ENCODE peak calls at places on chromosome 7, in four cellular contexts. D, C, J and I are unnamed samples.

GRCh38 chr7:19442016-19442785 is 266.6 kb downstream of the POLR1F start:
- DNase-seq in D (peak; percentile 34), C (peak; percentile 50), J (no peak), I (peak; percentile 67)

GRCh38 chr7:84529480-84530205 is 335.1 kb upstream of the SEMA3A start:
- DNase-seq in D (peak; percentile 86), C (peak; percentile 47), J (no peak), I (no peak)

GRCh38 chr7:68050627-68051026 is 1054.0 kb downstream of the TYW1 start:
- DNase-seq in D (no peak), C (no peak), J (no peak), I (no peak)

GRCh38 chr7:152462995-152463713 is 27.4 kb upstream of the KMT2C start:
- DNase-seq in D (peak; percentile 61), C (no peak), J (no peak), I (peak; percentile 85)

GRCh38 chr7:80312139-80312661 is 177.6 kb downstream of the GNAI1 start:
- DNase-seq in D (peak; percentile 78), C (no peak), J (peak; percentile 23), I (no peak)

GRCh38 chr7:83413831-83414230 is 235.1 kb downstream of the SEMA3E start:
- DNase-seq in D (peak; percentile 8), C (no peak), J (no peak), I (no peak)

GRCh38 chr7:47651355-47652317 is 69.7 kb upstream of the TNS3 start:
- DNase-seq in D (peak; percentile 99), C (no peak), J (no peak), I (no peak)

GRCh38 chr7:82428186-82428961 is 15.2 kb downstream of the CACNA2D1 start:
- DNase-seq in D (peak; percentile 91), C (no peak), J (no peak), I (no peak)

GRCh38 chr7:130420943-130421578 is 19.8 kb downstream of the CEP41 start:
- DNase-seq in D (peak; percentile 23), C (no peak), J (no peak), I (no peak)

DNA sequence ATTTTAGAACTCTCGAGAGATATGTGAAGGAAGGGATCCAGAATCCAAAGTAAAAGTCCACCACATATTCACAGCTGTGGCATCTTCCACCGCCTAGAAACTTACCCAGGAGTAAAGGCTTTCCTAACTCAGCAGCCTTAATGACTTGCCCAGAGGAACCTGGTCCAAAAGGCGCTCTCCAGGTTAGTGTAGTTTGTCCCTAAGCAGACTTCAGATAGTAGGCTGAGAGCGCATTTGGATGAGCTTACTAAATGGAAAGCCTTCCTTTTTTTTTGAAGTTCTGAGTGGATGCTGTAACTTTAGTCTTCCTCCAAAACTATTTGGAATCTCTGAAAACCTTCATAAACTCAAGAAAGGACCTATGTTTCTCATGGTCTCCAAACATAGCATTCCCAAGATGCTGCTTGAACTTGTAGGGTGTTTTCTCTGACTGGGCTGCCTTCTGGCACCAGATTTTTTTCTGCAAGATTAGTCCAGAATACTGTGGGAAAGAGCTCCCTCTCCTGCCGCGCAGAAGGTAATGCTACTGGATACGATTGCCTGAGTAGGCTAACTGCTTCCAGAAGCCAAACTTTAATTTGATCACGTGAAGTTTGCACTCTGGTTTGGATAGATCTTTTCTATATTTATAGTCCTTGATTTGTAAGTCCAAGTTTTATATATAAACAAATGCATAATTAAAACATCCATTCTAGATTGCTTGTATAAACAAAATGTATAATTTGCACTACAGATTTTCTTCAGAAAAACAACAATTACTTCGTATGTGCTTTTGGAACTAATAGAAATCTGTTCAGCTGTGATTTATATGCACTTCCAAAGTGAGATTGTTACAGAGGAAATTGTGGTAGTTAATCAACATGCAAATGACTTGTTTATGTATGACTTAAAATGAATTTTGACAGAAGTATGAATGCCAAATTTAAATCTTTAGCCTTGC is 19.6 kb upstream of the GPR37 start:
- DNase-seq in D (peak; percentile 26), C (peak; percentile 47), J (peak; percentile 32), I (peak; percentile 69)
- TF ChIP-seq CTCF in D (peak; percentile 93), C (peak; percentile 79), J (peak; percentile 62), I (peak; percentile 91)

GRCh38 chr7:45610660-45611299 is 36.6 kb downstream of the ADCY1 start:
- DNase-seq in D (no peak), C (no peak), J (no peak), I (no peak)

GRCh38 chr7:45609180-45609579 is 35.0 kb downstream of the ADCY1 start:
- DNase-seq in D (no peak), C (no peak), J (no peak), I (no peak)

GRCh38 chr7:45606050-45606449 is 31.9 kb downstream of the ADCY1 start:
- DNase-seq in D (no peak), C (no peak), J (no peak), I (no peak)

GRCh38 chr7:45610019-45610418 is 35.9 kb downstream of the ADCY1 start:
- DNase-seq in D (no peak), C (no peak), J (no peak), I (no peak)
- H3K9ac ChIP-seq in D (no peak overlapping the region), C (no peak overlapping the region), J (no peak overlapping the region), I (no peak overlapping the region)

DNA sequence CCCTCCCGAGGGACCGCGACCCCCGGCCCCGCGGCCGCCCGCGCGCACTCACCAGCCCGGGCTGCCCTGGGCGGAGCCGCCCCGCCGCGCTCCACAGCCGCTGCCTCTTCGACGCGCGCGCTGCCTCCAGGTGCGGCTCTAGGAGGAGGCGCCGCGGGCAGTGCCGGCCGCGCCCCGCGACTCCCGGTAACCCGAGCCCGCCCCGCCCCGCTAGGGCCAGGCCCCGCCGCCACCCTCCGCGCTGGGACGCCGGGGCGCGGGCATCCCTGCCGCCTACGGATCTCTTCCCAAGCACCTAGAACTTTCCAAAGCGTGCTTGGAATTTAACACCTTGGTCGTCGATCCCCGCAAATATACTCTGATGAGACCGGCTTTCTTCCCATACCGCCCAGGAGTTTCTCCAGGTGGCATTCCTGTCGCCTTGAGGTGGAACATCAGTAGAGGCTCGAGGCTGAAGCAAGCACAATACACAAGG is at the start of gene SLC26A5:
- DNase-seq in D (no peak), C (no peak), J (peak; percentile 66), I (peak; percentile 83)
- TF ChIP-seq CTCF in D (no peak), C (no peak), J (no peak), I (no peak)

DNA sequence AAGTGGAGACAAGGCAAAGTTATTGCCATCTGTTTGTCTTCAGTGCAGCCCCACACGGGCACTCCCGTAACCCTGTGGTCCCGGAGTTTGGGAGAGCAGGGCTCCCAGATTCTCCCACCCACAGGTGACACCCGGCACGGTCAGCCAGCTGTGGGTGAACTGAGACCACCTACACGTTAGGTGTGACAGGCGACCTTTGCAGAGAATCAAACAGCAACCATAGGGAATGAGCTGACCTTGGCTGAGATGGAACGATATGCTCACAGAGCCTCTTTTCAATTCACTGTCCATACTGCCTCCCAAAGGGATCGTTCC is 90.8 kb downstream of the KIAA1549 start:
- DNase-seq in D (no peak), C (no peak), J (no peak), I (no peak)
- H3K9ac ChIP-seq in D (no peak overlapping the region), C (no peak overlapping the region), J (no peak overlapping the region), I (no peak overlapping the region)

GRCh38 chr7:26507375-26508068 is 215.9 kb downstream of the SNX10 start:
- DNase-seq in D (no peak), C (no peak), J (no peak), I (no peak)
- TF ChIP-seq CTCF in D (no peak), C (no peak), J (no peak), I (no peak)

DNA sequence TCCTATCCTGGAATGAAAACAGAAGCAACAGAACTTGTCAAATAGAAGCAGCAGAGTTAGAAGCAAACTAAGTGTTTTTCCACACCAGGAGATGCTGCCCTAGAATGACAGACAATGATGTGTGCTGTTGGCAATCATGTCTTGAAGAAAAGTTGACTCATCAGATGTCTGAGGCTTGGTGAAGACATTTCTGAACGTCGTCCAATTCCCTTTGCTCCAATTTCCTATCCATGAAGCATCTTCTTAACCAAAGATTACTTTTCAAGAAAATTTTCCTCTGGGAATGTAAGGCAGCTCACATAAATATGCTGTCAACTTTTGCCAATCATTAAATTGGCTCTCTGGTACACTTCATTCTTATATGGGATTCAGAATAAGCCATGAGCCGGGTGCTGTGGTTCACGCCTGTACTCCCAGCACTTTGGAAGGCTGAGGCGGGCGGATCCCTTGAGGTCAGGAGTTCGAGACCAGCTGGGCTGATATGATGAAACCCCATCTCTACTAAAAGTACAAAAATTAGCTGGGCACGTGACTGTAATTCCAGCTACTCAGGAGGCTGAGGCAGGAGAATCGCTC is 34.6 kb downstream of the MALSU1 start:
- DNase-seq in D (peak; percentile 95), C (no peak), J (no peak), I (no peak)
- H3K9ac ChIP-seq in D (peak overlapping the region; percentile 57), C (no peak overlapping the region), J (no peak overlapping the region), I (no peak overlapping the region)

DNA sequence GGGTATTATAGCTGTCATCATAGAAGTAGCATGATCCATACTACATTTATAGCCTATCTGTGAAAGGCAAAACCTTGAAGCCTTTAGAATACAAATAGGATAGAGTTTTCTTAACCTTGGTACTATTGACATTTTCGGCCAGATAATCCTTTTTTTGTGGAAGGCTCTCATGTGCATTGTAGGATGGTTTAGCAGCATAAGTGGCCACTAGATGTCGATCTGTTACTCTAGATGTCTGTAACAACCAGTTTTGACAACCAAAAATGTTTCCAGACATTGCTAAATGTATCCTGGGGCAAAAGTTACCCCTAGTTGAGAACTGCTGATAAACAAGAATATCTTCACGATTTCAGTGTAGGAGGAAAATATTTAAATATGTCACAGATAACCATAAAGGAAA is 319.4 kb upstream of the GALNT17 start:
- DNase-seq in D (no peak), C (no peak), J (no peak), I (peak; percentile 52)
- TF ChIP-seq CTCF in D (peak; percentile 27), C (no peak), J (no peak), I (peak; percentile 66)

GRCh38 chr7:44106311-44107065 is 2.3 kb downstream of the AEBP1 start:
- DNase-seq in D (no peak), C (no peak), J (no peak), I (no peak)
- H3K9ac ChIP-seq in D (no peak overlapping the region), C (no peak overlapping the region), J (no peak overlapping the region), I (no peak overlapping the region)

GRCh38 chr7:151152935-151153513 is 14.5 kb downstream of the GBX1 start:
- DNase-seq in D (no peak), C (no peak), J (no peak), I (no peak)
- TF ChIP-seq CTCF in D (peak; percentile 7), C (no peak), J (no peak), I (peak; percentile 30)